ENCODE peak calls at places on chromosomes 7 and 10, in nine cellular contexts. I, R, V, E, Z, T, H, M and B are unnamed samples.

GRCh38 chr7:37732253-37732652 is 48.7 kb downstream of the GPR141 start:
- DNase-seq in V (peak), M (peak), R (peak), I (peak), E (peak), T (peak), Z (peak), H (peak), B (no peak)

GRCh38 chr10:27716521-27716920 is 29.1 kb downstream of the MKX start:
- DNase-seq in I (no peak), E (no peak), M (no peak), H (no peak), Z (no peak), R (no peak), T (no peak), V (no peak), B (no peak)

GRCh38 chr7:137245890-137246289 is 97.6 kb downstream of the PTN start:
- DNase-seq in R (no peak), M (no peak), Z (no peak), V (no peak), T (no peak), E (no peak), H (peak), I (no peak), B (no peak)

GRCh38 chr10:70661623-70662361 is 10.5 kb upstream of the ADAMTS14 start:
- DNase-seq in E (no peak), Z (no peak), M (no peak), R (no peak), H (no peak), I (no peak), T (no peak), V (no peak), B (no peak)

GRCh38 chr7:148886844-148887243 is 2.8 kb upstream of the EZH2 start:
- DNase-seq in I (no peak), Z (no peak), T (no peak), E (no peak), H (no peak), V (no peak), M (no peak), R (no peak), B (no peak)

GRCh38 chr10:127485153-127485857 is 63.8 kb upstream of the NPS start:
- DNase-seq in T (peak), R (no peak), E (no peak), M (no peak), H (peak), V (peak), I (no peak), Z (no peak), B (peak)

GRCh38 chr7:90538405-90538804 is 57.7 kb upstream of the CDK14 start:
- DNase-seq in V (no peak), E (no peak), H (no peak), R (no peak), M (no peak), I (no peak), Z (no peak), T (no peak), B (no peak)

GRCh38 chr10:132449051-132449825 is 52.2 kb downstream of the PWWP2B start:
- DNase-seq in V (no peak), M (no peak), E (no peak), R (peak), T (no peak), I (no peak), H (peak), Z (no peak), B (peak)

GRCh38 chr7:1854521-1855395 is 184.7 kb downstream of the ELFN1 start:
- DNase-seq in I (no peak), M (no peak), V (no peak), H (no peak), E (no peak), Z (no peak), T (no peak), R (no peak), B (peak)

GRCh38 chr10:3806603-3807002 is 21.6 kb upstream of the KLF6 start:
- DNase-seq in V (no peak), Z (no peak), T (no peak), M (no peak), R (peak), I (no peak), H (peak), E (no peak), B (no peak)

GRCh38 chr10:61822781-61823230 is 78.7 kb upstream of the ARID5B start:
- DNase-seq in H (no peak), T (no peak), Z (no peak), R (no peak), E (no peak), V (no peak), M (no peak), I (no peak), B (no peak)

GRCh38 chr10:82856953-82857352 is 982.0 kb downstream of the NRG3 start:
- DNase-seq in H (no peak), V (no peak), Z (no peak), T (no peak), E (no peak), M (no peak), I (no peak), R (no peak), B (no peak)

GRCh38 chr7:151366872-151367207 is 25.2 kb downstream of the NUB1 start:
- DNase-seq in E (no peak), R (no peak), T (no peak), Z (no peak), I (no peak), V (no peak), H (no peak), M (no peak), B (no peak)

GRCh38 chr10:28628184-28628893 is 49.0 kb upstream of the BAMBI start:
- DNase-seq in T (peak), H (peak), M (peak), V (peak), R (peak), Z (peak), I (peak), E (peak), B (peak)

GRCh38 chr10:26909753-26910152 is 49.0 kb upstream of the ABI1 start:
- DNase-seq in V (no peak), M (no peak), H (no peak), E (no peak), I (no peak), R (no peak), T (no peak), Z (no peak), B (no peak)

GRCh38 chr7:133668296-133669060 is 415.6 kb downstream of the EXOC4 start:
- DNase-seq in T (no peak), Z (no peak), I (no peak), V (no peak), M (no peak), R (no peak), E (no peak), H (peak), B (no peak)

GRCh38 chr10:101294109-101294508 is 59.9 kb upstream of the BTRC start:
- DNase-seq in R (no peak), M (no peak), E (no peak), Z (no peak), H (no peak), T (no peak), I (no peak), V (no peak), B (no peak)

GRCh38 chr10:46515402-46516192 is 40.9 kb downstream of the GPRIN2 start:
- DNase-seq in Z (no peak), H (no peak), I (no peak), R (no peak), M (no peak), V (no peak), E (no peak), T (no peak), B (no peak)

GRCh38 chr7:44224216-44224950 is 23.6 kb downstream of the YKT6 start:
- DNase-seq in R (no peak), E (no peak), V (no peak), H (peak), Z (peak), T (peak), M (no peak), I (no peak), B (peak)

GRCh38 chr7:141674702-141675101 is 27.3 kb downstream of the DENND11 start:
- DNase-seq in E (no peak), Z (no peak), R (peak), I (no peak), M (peak), T (peak), H (peak), V (peak), B (no peak)

GRCh38 chr7:99798972-99799371 is 15.0 kb upstream of the CYP3A4 start:
- DNase-seq in T (no peak), M (no peak), V (no peak), R (no peak), I (no peak), Z (no peak), H (no peak), E (no peak), B (no peak)

GRCh38 chr7:34339061-34339526 is 318.9 kb upstream of the NPSR1 start:
- DNase-seq in Z (no peak), R (no peak), M (no peak), E (no peak), I (no peak), H (peak), T (no peak), V (no peak), B (no peak)

GRCh38 chr7:39624202-39624807 is 933 bp downstream of the RALA start:
- DNase-seq in H (peak), T (no peak), I (peak), Z (no peak), E (peak), V (no peak), M (no peak), R (peak), B (no peak)

GRCh38 chr10:35639651-35640311 is 2.3 kb downstream of the FZD8 start:
- DNase-seq in T (peak), I (no peak), H (peak), R (no peak), V (peak), Z (peak), M (peak), E (no peak), B (peak)

GRCh38 chr7:105664816-105665525 is 83.7 kb upstream of the EFCAB10 start:
- DNase-seq in E (no peak), V (peak), I (no peak), R (no peak), H (no peak), Z (no peak), T (no peak), M (no peak), B (no peak)

DNA sequence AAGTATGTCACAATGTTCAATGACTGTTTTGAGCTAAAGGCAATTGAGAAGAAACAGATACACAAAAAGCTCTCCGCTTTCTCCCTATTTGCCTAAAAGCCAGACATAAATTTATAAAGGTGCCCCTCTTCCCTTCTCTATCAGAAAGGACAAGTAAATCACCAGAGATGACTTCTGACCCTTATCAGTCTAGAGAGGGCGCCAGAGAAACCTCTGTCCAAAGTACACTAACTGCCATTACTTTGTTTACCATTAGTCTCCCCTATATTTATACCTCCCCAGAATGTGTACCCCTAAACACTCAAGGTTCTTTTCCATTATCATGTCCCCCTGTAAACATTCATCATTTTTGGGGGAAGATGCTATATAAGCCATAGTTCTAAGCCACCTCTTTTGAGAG is 49.3 kb downstream of the TPK1 start:
- DNase-seq in I (peak), M (no peak), Z (no peak), E (no peak), R (peak), H (peak), T (peak), V (peak), B (no peak)
- TF ChIP-seq CTCF in I (peak), M (no peak), Z (no peak), E (no peak), R (peak), H (peak), T (no peak), V (peak), B (peak)

GRCh38 chr10:34433241-34434076 is 381.6 kb downstream of the PARD3 start:
- DNase-seq in V (no peak), E (no peak), I (no peak), R (no peak), Z (no peak), M (no peak), H (no peak), T (no peak), B (no peak)
- TF ChIP-seq CTCF in V (no peak), E (no peak), I (no peak), R (no peak), Z (no peak), M (no peak), H (no peak), T (no peak), B (no peak)

DNA sequence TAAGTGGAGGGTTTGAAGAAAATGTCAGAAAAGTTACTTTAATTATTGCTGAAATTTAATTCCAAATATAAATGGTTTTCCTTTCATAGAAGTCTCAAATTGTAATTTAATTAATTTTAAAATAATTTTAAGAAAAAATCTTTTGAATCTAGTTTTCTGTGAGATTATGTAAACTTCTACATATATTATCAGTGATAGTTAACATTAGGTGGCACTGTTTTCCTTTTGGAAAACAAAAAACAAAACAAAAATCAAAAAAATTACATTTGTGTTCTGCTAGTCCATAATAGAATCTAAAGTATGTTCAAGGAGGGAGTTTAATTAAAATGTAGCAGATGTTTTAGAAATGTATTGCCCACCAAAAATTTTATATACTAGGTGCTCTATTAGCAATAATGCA is 1456.7 kb downstream of the REEP3 start:
- DNase-seq in T (no peak), Z (no peak), I (no peak), M (no peak), V (no peak), R (no peak), H (no peak), E (no peak), B (no peak)
- TF ChIP-seq CTCF in T (no peak), Z (peak), I (peak), M (no peak), V (no peak), R (peak), H (no peak), E (no peak), B (no peak)

GRCh38 chr10:103396067-103396788 is at the start of the genes ATP5MK and PDCD11:
- DNase-seq in T (peak), E (peak), M (peak), Z (peak), I (peak), H (peak), R (peak), V (peak), B (peak)
- TF ChIP-seq CTCF in T (no peak), E (no peak), M (peak), Z (no peak), I (peak), H (peak), R (no peak), V (peak), B (no peak)